ENCODE peak calls at places on chromosomes 16 and 17, in seven cellular contexts. A is HCT116, W is K562, O is GM12878, Z is HepG2, M is SK-N-SH, S is H1. N is an unnamed sample.

GRCh38 chr17:15106540-15106939 is 158.6 kb downstream of the PMP22 start:
- DNase-seq in W (no peak), O (no peak), A (peak; percentile 22), M (no peak), S (no peak), Z (no peak), N (no peak)

GRCh38 chr16:87966685-87967185 is 15.5 kb downstream of the BANP start:
- DNase-seq in A (no peak), W (no peak), Z (no peak), M (no peak), O (no peak), S (no peak), N (peak; percentile 49)

GRCh38 chr16:55853114-55853513 is 20.2 kb upstream of the CES1 start:
- DNase-seq in S (no peak), M (no peak), Z (no peak), O (no peak), A (no peak), W (no peak), N (no peak)

GRCh38 chr16:50096791-50097190 is 31.0 kb downstream of the HEATR3 start:
- DNase-seq in Z (no peak), A (no peak), W (no peak), O (no peak), S (no peak), M (peak; percentile 22), N (no peak)

GRCh38 chr17:78862073-78863023 is 21.7 kb upstream of the USP36 start:
- DNase-seq in W (peak; percentile 68), M (no peak), A (peak; percentile 92), S (no peak), Z (peak; percentile 62), O (no peak), N (no peak)

GRCh38 chr17:69638516-69638915 is 224.0 kb downstream of the MAP2K6 start:
- DNase-seq in W (no peak), M (no peak), A (no peak), Z (no peak), O (no peak), S (no peak), N (no peak)

GRCh38 chr16:35572186-35572585 is 2112.8 kb downstream of the TP53TG3F start:
- DNase-seq in M (no peak), O (no peak), W (no peak), S (no peak), A (no peak), Z (no peak), N (no peak)

GRCh38 chr16:84039696-84040095 is 2.9 kb downstream of the SLC38A8 start:
- DNase-seq in A (no peak), W (no peak), O (no peak), S (no peak), Z (no peak), M (no peak), N (no peak)

GRCh38 chr16:27436921-27437650 is 35.1 kb downstream of the IL21R start:
- DNase-seq in O (no peak), A (no peak), Z (no peak), M (peak; percentile 4), W (no peak), S (peak; percentile 24), N (peak; percentile 36)

GRCh38 chr17:50909765-50910661 is 43.9 kb upstream of the TOB1 start:
- DNase-seq in O (no peak), A (no peak), S (no peak), Z (peak; percentile 63), M (no peak), W (no peak), N (no peak)

GRCh38 chr16:49010396-49010795 is 271.2 kb downstream of the CBLN1 start:
- DNase-seq in O (no peak), Z (no peak), A (no peak), M (no peak), S (no peak), W (no peak), N (peak; percentile 12)

GRCh38 chr16:19883296-19883951 is 1.2 kb downstream of the GPRC5B start:
- DNase-seq in W (peak; percentile 55), O (no peak), Z (no peak), A (no peak), S (peak; percentile 71), M (peak; percentile 60), N (no peak)

GRCh38 chr17:19343256-19343630 is 19.3 kb downstream of the B9D1 start:
- DNase-seq in M (no peak), A (no peak), S (no peak), W (no peak), O (no peak), Z (no peak), N (no peak)

DNA sequence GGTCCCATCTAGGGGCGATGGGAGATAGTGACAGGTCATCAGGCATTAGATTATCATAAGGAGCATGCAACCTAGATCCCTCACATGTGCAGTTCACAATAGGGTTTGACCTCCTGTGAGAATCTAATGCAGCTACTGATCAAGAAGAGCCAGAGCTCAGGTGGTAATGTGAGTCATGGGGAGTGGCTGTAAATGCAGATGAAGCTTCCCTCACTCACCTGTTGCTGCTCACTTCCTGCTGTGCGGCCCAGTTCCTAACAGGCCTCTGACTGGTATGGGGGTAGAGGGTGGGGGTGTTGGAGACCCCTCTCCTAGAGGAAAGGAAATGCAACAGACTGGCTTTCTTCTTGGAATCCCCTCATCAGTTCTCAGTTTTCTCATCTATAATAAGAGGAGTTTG is 131.4 kb downstream of the CA10 start:
- DNase-seq in W (no peak), Z (no peak), O (no peak), M (no peak), S (no peak), A (no peak), N (no peak)
- TF ChIP-seq JUND in W (no peak), Z (no peak), O (no peak), M (no peak), S (no peak), A (no peak), N (no peak)

GRCh38 chr17:61400058-61400785 is 579 bp downstream of the TBX2 start:
- DNase-seq in A (no peak), S (peak; percentile 56), O (no peak), W (no peak), M (peak; percentile 85), Z (no peak), N (peak; percentile 98)

GRCh38 chr17:61399131-61400057 is at the start of gene TBX2:
- DNase-seq in O (no peak), A (no peak), W (no peak), S (peak; percentile 80), Z (peak; percentile 80), M (peak; percentile 98), N (peak; percentile 100)

GRCh38 chr17:61396586-61397085 is 3.0 kb upstream of the TBX2 start:
- DNase-seq in M (no peak), Z (no peak), A (no peak), W (no peak), O (no peak), S (peak; percentile 67), N (no peak)

GRCh38 chr17:61397086-61397842 is 2.4 kb upstream of the TBX2 start:
- DNase-seq in S (peak; percentile 59), M (peak; percentile 92), W (no peak), O (no peak), Z (no peak), A (no peak), N (no peak)

GRCh38 chr17:61398721-61399130 is 917 bp upstream of the TBX2 start:
- DNase-seq in Z (no peak), S (no peak), W (no peak), A (no peak), M (no peak), O (no peak), N (no peak)
- TF ChIP-seq JUND in Z (no peak), S (no peak), W (no peak), A (no peak), M (no peak), O (no peak), N (no peak)

GRCh38 chr16:11796227-11797165 is 562 bp downstream of the ZC3H7A start:
- DNase-seq in W (peak; percentile 72), A (no peak), Z (peak; percentile 60), M (peak; percentile 86), S (peak; percentile 63), O (no peak), N (no peak)
- TF ChIP-seq JUND in W (no peak), A (no peak), Z (no peak), M (no peak), S (no peak), O (no peak), N (no peak)

DNA sequence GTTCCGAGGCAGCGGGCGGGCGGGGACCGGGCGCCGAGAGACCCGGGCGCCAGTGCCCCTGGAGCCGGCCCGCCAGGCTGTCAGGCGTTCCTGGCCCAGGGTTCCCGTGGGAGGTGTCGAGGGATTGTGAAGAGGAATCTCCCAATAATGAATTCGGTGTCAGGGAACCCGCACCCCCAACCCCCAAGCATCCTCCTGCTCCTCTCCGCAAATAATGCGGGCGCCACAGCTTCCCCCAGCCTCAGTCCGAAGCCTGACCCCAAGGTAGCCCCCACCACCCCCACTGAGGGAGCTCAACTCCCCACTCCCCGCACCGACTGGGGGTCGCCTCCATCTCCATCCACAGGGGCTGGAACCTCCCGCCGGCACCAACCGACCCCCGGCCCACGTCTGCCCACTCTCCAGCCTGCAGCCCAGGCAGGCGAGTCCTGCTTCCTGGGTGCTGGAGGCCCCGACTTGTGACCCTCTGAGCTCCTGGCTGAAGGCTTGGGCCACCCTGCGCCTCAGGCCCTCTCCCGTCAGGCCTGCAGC is 641 bp upstream of the CASKIN1 start:
- DNase-seq in M (no peak), Z (no peak), O (no peak), W (no peak), S (no peak), A (no peak), N (no peak)
- TF ChIP-seq JUND in M (no peak), Z (no peak), O (no peak), W (no peak), S (no peak), A (no peak), N (no peak)

GRCh38 chr16:53123753-53124152 is 69.0 kb downstream of the CHD9 start:
- DNase-seq in W (no peak), O (no peak), S (no peak), M (no peak), A (no peak), Z (no peak), N (no peak)

GRCh38 chr16:53126390-53126789 is 71.6 kb downstream of the CHD9 start:
- DNase-seq in S (no peak), W (no peak), Z (no peak), A (no peak), M (no peak), O (no peak), N (no peak)

GRCh38 chr16:53121043-53121442 is 66.3 kb downstream of the CHD9 start:
- DNase-seq in M (no peak), W (no peak), A (no peak), S (no peak), Z (no peak), O (no peak), N (no peak)

GRCh38 chr16:53115773-53116172 is 61.0 kb downstream of the CHD9 start:
- DNase-seq in O (no peak), Z (no peak), A (no peak), M (no peak), S (no peak), W (no peak), N (no peak)

DNA sequence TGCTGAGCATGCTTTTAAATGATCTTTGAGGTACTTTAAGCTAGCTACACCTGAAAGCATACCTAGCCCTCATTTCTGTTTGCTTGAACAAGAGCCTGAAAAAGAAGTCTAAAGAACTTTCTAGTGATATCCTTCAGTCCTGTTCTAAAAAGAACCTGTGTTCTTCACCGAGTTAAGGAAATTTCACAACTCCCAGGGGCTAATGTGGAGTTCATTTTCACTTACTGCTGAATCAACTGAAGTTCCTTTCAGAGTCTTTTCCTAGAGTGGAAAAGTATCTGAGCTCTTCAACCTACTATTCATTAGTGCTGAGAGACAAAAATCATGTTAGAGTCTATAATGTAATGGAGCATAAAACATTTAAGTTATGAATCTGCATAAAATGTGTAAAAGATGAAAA is 66.9 kb downstream of the CHD9 start:
- DNase-seq in A (no peak), M (no peak), Z (no peak), W (no peak), S (no peak), O (no peak), N (no peak)
- TF ChIP-seq JUND in A (no peak), M (no peak), Z (no peak), W (no peak), S (no peak), O (no peak), N (no peak)

N was measured in T47D.